ENCODE peak calls at places on chromosomes 5 and 9, in ten cellular contexts. B, R, N, H, V, G, T, A, U and E are unnamed samples.
A peak's percentile ranks its signal among the peaks of the same experiment; 100 is the strongest.

GRCh38 chr5:178469011-178469974 is 120.9 kb downstream of the COL23A1 start:
- DNase-seq in B (no peak), R (no peak), N (no peak), H (no peak), V (no peak), G (no peak), T (no peak), A (no peak), U (no peak), E (no peak)

GRCh38 chr5:150734579-150735384 is 24.0 kb downstream of the DCTN4 start:
- DNase-seq in B (no peak), R (no peak), N (no peak), H (peak; percentile 37), V (no peak), G (no peak), T (no peak), A (peak; percentile 41), U (peak; percentile 59), E (peak; percentile 72)

GRCh38 chr5:96855041-96855872 is 21.0 kb upstream of the ERAP2 start:
- DNase-seq in B (no peak), R (no peak), N (no peak), H (no peak), V (no peak), G (peak; percentile 97), T (no peak), A (no peak), U (no peak), E (no peak)

GRCh38 chr9:98866435-98867108 is 59.1 kb downstream of the GALNT12 start:
- DNase-seq in B (no peak), R (no peak), N (no peak), H (no peak), V (no peak), G (no peak), T (peak; percentile 51), A (no peak), U (no peak), E (no peak)

GRCh38 chr5:66744040-66744439 is 147.8 kb downstream of the MAST4 start:
- DNase-seq in B (no peak), R (no peak), N (no peak), H (peak; percentile 49), V (no peak), G (peak; percentile 24), T (no peak), A (peak; percentile 28), U (no peak), E (no peak)

GRCh38 chr5:42547146-42547545 is 123.9 kb downstream of the GHR start:
- DNase-seq in B (no peak), R (no peak), N (no peak), H (no peak), V (peak; percentile 24), G (peak; percentile 97), T (no peak), A (no peak), U (no peak), E (no peak)

GRCh38 chr5:50435131-50435530 is 6.0 kb downstream of the EMB start:
- DNase-seq in B (no peak), R (no peak), N (no peak), H (no peak), V (no peak), G (no peak), T (no peak), A (no peak), U (no peak), E (no peak)

GRCh38 chr5:32210151-32210550 is 36.0 kb upstream of the GOLPH3 start:
- DNase-seq in B (no peak), R (no peak), N (no peak), H (no peak), V (no peak), G (no peak), T (no peak), A (no peak), U (no peak), E (no peak)

GRCh38 chr5:2284678-2285077 is 402.0 kb upstream of the IRX4 start:
- DNase-seq in B (no peak), R (no peak), N (no peak), H (no peak), V (no peak), G (no peak), T (no peak), A (no peak), U (no peak), E (no peak)

GRCh38 chr5:168291281-168291960 is at the start of gene WWC1:
- DNase-seq in B (no peak), R (no peak), N (peak; percentile 89), H (peak; percentile 26), V (no peak), G (no peak), T (no peak), A (peak; percentile 39), U (peak; percentile 86), E (no peak)

GRCh38 chr9:17531642-17532254 is 47.1 kb upstream of the SH3GL2 start:
- DNase-seq in B (no peak), R (peak; percentile 23), N (no peak), H (no peak), V (peak; percentile 39), G (peak; percentile 56), T (no peak), A (peak; percentile 76), U (no peak), E (no peak)

GRCh38 chr9:124855944-124856773 is 2.9 kb downstream of the WDR38 start:
- DNase-seq in B (no peak), R (no peak), N (no peak), H (no peak), V (no peak), G (peak; percentile 31), T (no peak), A (no peak), U (no peak), E (no peak)
- TF ChIP-seq CTCF in B (peak; percentile 60), R (no peak), N (no peak), H (peak; percentile 22), V (peak; percentile 39), G (peak; percentile 35), T (peak; percentile 55), A (no peak), U (no peak), E (no peak)

DNA sequence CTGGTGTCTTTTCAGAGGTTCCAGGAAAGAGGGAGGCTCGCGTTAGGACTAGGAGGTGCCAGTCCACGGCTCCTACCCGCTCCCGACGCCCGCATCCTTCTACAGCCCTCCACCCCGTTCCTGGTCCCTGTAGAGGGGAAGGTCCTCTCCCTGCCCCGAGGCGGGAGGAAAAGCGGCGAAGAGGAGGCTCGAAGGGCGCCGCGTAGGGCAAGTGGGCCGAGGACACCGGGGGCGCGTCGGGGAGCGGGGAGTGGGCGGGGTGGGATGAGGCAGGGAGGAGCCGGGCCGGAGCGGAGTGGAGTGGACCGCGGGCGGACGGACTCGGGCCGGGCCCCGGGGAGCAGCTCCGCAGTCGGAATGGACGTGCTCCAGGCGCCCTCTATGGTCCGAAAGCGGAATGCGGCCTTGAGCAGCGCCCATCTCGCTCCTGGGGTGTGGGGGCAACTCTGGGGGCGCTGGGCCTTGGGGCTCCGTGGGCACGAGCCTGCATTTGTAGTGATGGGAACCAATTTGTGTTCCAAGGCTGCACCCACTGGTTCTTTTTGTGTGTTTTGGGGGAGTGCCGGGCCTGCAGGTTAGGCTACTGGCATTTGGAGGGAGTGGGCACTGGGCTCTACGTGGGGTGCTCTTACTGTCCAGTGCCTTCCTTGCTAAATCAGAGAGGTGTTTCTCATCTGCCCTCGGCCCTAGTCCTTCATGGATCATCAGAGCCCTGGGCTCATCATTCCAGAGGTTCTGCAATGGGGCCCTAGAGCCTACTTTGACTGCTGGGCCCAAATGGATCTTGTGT is 7.3 kb downstream of the IRX1 start:
- DNase-seq in B (no peak), R (no peak), N (no peak), H (peak; percentile 52), V (peak; percentile 70), G (peak; percentile 35), T (no peak), A (peak; percentile 63), U (peak; percentile 39), E (no peak)
- TF ChIP-seq CTCF in B (peak; percentile 90), R (no peak), N (peak; percentile 26), H (peak; percentile 58), V (peak; percentile 70), G (peak; percentile 39), T (peak; percentile 36), A (no peak), U (peak; percentile 2), E (peak; percentile 68)

DNA sequence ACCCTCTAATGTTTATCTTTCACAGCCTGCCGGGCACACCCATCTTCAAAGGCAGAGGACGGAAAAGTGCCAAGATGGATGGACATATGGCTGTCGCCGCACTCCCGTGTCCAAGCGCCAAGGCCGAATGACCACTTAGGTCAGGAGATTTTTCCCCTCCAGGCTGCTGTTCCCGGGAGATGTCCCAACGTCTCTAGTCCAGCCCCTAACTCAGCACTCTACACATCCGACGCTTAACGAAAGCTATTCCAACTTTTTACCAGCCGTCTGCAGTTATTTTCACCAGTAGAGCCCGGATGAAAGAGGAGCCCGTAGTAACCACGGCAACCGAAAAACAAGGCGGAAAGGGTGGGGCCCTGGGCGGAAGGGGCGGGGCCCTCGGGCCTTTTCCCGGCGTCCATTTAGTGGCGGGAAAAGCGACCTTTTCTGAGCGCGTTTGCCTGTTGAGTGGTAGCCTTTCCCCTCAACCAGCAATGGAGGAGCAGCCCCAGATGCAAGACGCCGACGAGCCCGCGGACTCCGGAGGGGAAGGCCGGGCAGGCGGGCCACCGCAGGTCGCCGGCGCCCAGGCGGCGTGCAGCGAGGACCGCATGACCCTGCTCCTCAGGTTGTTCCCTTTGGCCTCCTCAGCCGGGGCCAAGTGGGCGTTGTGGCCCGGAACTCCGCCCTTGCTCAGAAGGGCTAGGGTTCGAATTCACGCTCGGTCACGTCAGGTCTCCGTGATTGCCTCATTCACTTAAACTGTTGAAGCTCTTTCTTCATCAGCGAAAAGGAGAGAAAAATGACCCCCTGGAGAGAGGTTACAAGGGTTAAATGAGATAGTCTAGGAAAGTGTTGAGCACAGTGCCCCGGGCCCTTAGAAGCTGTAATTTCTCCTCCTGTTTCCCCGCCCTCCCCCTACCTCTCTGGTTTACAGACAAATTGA is at the start of gene CENPH:
- DNase-seq in B (peak; percentile 31), R (peak; percentile 90), N (peak; percentile 87), H (peak; percentile 87), V (peak; percentile 85), G (peak; percentile 86), T (peak; percentile 57), A (peak; percentile 94), U (peak; percentile 94), E (peak; percentile 91)
- TF ChIP-seq CTCF in B (no peak), R (no peak), N (no peak), H (no peak), V (no peak), G (no peak), T (no peak), A (no peak), U (no peak), E (no peak)

GRCh38 chr5:141475625-141476131 is at the start of gene PCDHGC3:
- DNase-seq in B (peak; percentile 77), R (peak; percentile 95), N (peak; percentile 90), H (peak; percentile 88), V (peak; percentile 95), G (peak; percentile 95), T (peak; percentile 64), A (peak; percentile 95), U (peak; percentile 89), E (peak; percentile 97)
- TF ChIP-seq CTCF in B (peak; percentile 50), R (peak; percentile 63), N (peak; percentile 20), H (no peak), V (peak; percentile 44), G (no peak), T (peak; percentile 12), A (peak; percentile 35), U (peak; percentile 22), E (peak; percentile 64)